ENCODE peak calls at places on chromosome 14, in ten cellular contexts. E, U, A, V, H, J, N, L, K and D are unnamed samples.

GRCh38 chr14:26526132-26526531 is 71.7 kb downstream of the NOVA1 start:
- DNase-seq in E (no peak), U (no peak), A (no peak), V (no peak), H (no peak), J (no peak), N (peak; percentile 24), L (no peak), K (peak; percentile 16), D (no peak)

GRCh38 chr14:33432407-33433023 is 493.8 kb downstream of the NPAS3 start:
- DNase-seq in E (no peak), U (peak; percentile 41), A (no peak), V (peak; percentile 8), H (no peak), J (no peak), N (peak; percentile 61), L (peak; percentile 62), K (peak; percentile 22), D (peak; percentile 28)

GRCh38 chr14:89702151-89702936 is 252.2 kb downstream of the EFCAB11 start:
- DNase-seq in E (peak; percentile 55), U (no peak), A (no peak), V (no peak), H (no peak), J (no peak), N (peak; percentile 47), L (peak; percentile 59), K (peak; percentile 56), D (no peak)

GRCh38 chr14:105508601-105509000 is 17.6 kb downstream of the TEDC1 start:
- DNase-seq in E (peak; percentile 43), U (no peak), A (no peak), V (no peak), H (no peak), J (no peak), N (no peak), L (no peak), K (no peak), D (no peak)

GRCh38 chr14:73293782-73294781 is 56.8 kb downstream of the PAPLN start:
- DNase-seq in E (no peak), U (no peak), A (no peak), V (no peak), H (no peak), J (no peak), N (no peak), L (no peak), K (peak; percentile 16), D (no peak)

GRCh38 chr14:74548881-74549280 is 55.3 kb downstream of the ISCA2 start:
- DNase-seq in E (peak; percentile 95), U (no peak), A (no peak), V (no peak), H (no peak), J (no peak), N (peak; percentile 74), L (peak; percentile 72), K (no peak), D (no peak)

GRCh38 chr14:96121660-96122395 is 82.7 kb downstream of the C14orf132 start:
- DNase-seq in E (no peak), U (no peak), A (no peak), V (no peak), H (no peak), J (no peak), N (peak; percentile 44), L (peak; percentile 63), K (peak; percentile 71), D (no peak)

GRCh38 chr14:58772061-58772604 is 134.4 kb downstream of the DACT1 start:
- DNase-seq in E (no peak), U (no peak), A (no peak), V (no peak), H (no peak), J (no peak), N (no peak), L (no peak), K (no peak), D (no peak)

GRCh38 chr14:61652526-61653262 is 42.6 kb upstream of the HIF1A start:
- DNase-seq in E (no peak), U (no peak), A (no peak), V (no peak), H (no peak), J (no peak), N (no peak), L (no peak), K (no peak), D (no peak)

GRCh38 chr14:105907276-105907675 is 380.9 kb downstream of the TMEM121 start:
- DNase-seq in E (no peak), U (no peak), A (no peak), V (no peak), H (no peak), J (no peak), N (no peak), L (no peak), K (no peak), D (no peak)

GRCh38 chr14:99432491-99432890 is 48.2 kb downstream of the SETD3 start:
- DNase-seq in E (no peak), U (no peak), A (no peak), V (peak; percentile 56), H (no peak), J (no peak), N (no peak), L (no peak), K (no peak), D (no peak)

GRCh38 chr14:96105921-96106441 is 66.8 kb downstream of the C14orf132 start:
- DNase-seq in E (no peak), U (no peak), A (no peak), V (no peak), H (no peak), J (no peak), N (no peak), L (no peak), K (peak; percentile 66), D (no peak)

GRCh38 chr14:77133718-77134338 is 7.8 kb downstream of the ZDHHC22 start:
- DNase-seq in E (peak; percentile 64), U (no peak), A (peak; percentile 83), V (peak; percentile 95), H (peak; percentile 83), J (no peak), N (peak; percentile 73), L (peak; percentile 75), K (peak; percentile 41), D (peak; percentile 81)

GRCh38 chr14:36066636-36067035 is 109.9 kb downstream of the PTCSC3 start:
- DNase-seq in E (no peak), U (no peak), A (no peak), V (no peak), H (no peak), J (no peak), N (no peak), L (no peak), K (no peak), D (no peak)

DNA sequence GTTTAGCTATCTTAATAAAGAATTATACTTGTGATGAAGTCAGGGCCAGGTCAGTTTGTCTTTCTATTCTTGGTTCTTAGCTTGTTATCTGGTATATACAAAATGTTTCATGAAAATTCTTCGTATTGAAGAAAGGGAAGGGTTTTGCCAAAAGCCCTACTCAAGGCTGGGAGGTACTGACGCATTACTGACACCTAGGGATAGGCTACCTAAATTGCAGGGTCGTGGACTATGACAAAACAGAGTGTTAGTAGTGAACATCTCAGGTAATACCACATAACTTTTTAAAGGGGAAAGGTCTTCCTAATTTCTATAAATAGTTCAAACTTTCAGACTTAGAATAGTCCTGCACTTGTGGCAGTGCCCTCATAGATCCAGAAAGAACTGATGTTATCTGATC is 246.3 kb downstream of the RGS6 start:
- DNase-seq in E (no peak), U (no peak), A (no peak), V (no peak), H (no peak), J (no peak), N (no peak), L (no peak), K (no peak), D (no peak)
- TF ChIP-seq CTCF in E (no peak), U (peak; percentile 11), A (no peak), V (no peak), H (no peak), J (no peak), N (no peak), L (no peak), K (no peak), D (no peak)

GRCh38 chr14:23481992-23482813 is 12.7 kb downstream of the NGDN start:
- DNase-seq in E (no peak), U (no peak), A (no peak), V (peak; percentile 48), H (no peak), J (no peak), N (no peak), L (no peak), K (no peak), D (no peak)
- TF ChIP-seq CTCF in E (no peak), U (peak; percentile 55), A (no peak), V (peak; percentile 47), H (no peak), J (no peak), N (no peak), L (no peak), K (no peak), D (no peak)

GRCh38 chr14:46147486-46147885 is 504.1 kb downstream of the RPL10L start:
- DNase-seq in E (no peak), U (no peak), A (no peak), V (no peak), H (no peak), J (no peak), N (no peak), L (no peak), K (no peak), D (no peak)
- TF ChIP-seq CTCF in E (no peak), U (no peak), A (no peak), V (no peak), H (no peak), J (no peak), N (no peak), L (no peak), K (no peak), D (no peak)

GRCh38 chr14:93546642-93547041 is 115.9 kb downstream of the UNC79 start:
- DNase-seq in E (no peak), U (no peak), A (no peak), V (no peak), H (no peak), J (no peak), N (no peak), L (no peak), K (no peak), D (no peak)

GRCh38 chr14:93540235-93540634 is 109.5 kb downstream of the UNC79 start:
- DNase-seq in E (no peak), U (no peak), A (no peak), V (no peak), H (no peak), J (no peak), N (no peak), L (no peak), K (no peak), D (no peak)

GRCh38 chr14:93548102-93548843 is 117.5 kb downstream of the UNC79 start:
- DNase-seq in E (no peak), U (no peak), A (no peak), V (no peak), H (peak; percentile 27), J (no peak), N (no peak), L (peak; percentile 0), K (no peak), D (no peak)

GRCh38 chr14:93544212-93544611 is 113.5 kb downstream of the UNC79 start:
- DNase-seq in E (no peak), U (no peak), A (no peak), V (no peak), H (no peak), J (no peak), N (no peak), L (no peak), K (no peak), D (no peak)

DNA sequence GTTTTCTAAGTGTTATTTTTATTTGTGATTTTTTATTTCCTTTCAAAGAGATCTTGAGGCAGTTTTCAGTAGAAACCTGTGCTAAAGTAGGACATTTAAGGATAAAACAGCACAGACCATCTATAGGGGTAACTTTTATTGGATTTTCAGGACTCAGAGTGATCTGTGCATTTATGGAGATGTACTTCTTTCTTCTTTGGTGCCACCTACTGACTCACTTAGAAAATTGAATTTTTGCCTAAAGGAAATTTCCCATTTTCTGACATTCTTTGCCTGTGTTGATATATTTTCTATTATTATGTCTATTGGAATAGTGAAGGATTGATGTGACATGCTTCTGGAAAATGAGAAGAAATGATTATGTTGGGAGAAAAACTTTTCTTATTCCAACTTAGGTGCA is 113.0 kb downstream of the UNC79 start:
- DNase-seq in E (no peak), U (no peak), A (no peak), V (peak; percentile 24), H (no peak), J (no peak), N (peak; percentile 51), L (peak; percentile 44), K (no peak), D (no peak)
- TF ChIP-seq CTCF in E (no peak), U (peak; percentile 7), A (no peak), V (peak; percentile 57), H (peak; percentile 56), J (no peak), N (peak; percentile 35), L (peak; percentile 49), K (peak; percentile 38), D (peak; percentile 48)